ENCODE peak calls at places on chromosomes 11 and 22, in five cellular contexts. J, Q, N, R and O are unnamed samples.

GRCh38 chr11:73100578-73100977 is 41.5 kb downstream of the FCHSD2 start:
- DNase-seq in Q (no peak), N (no peak), J (no peak), R (no peak), O (no peak)

GRCh38 chr11:65773784-65774411 is 6.9 kb downstream of the AP5B1 start:
- DNase-seq in N (no peak), R (no peak), J (no peak), Q (no peak), O (no peak)

GRCh38 chr22:36366291-36366708 is 21.5 kb downstream of the MYH9 start:
- DNase-seq in N (peak; percentile 54), J (no peak), Q (no peak), R (peak; percentile 56), O (no peak)

GRCh38 chr22:32802291-32802826 is 854 bp downstream of the TIMP3 start:
- DNase-seq in Q (no peak), N (no peak), J (no peak), R (no peak), O (no peak)

GRCh38 chr11:19873730-19874129 is 161.1 kb downstream of the NAV2 start:
- DNase-seq in J (no peak), N (no peak), Q (no peak), R (no peak), O (no peak)

GRCh38 chr22:22933100-22933806 is 45.6 kb downstream of the IGLL5 start:
- DNase-seq in Q (no peak), R (no peak), N (no peak), J (no peak), O (no peak)

GRCh38 chr11:1323779-1324178 is 14.3 kb upstream of the TOLLIP start:
- DNase-seq in N (no peak), Q (no peak), J (no peak), R (no peak), O (no peak)

GRCh38 chr11:79092791-79093313 is 348.0 kb downstream of the TENM4 start:
- DNase-seq in J (no peak), N (peak; percentile 26), Q (no peak), R (no peak), O (no peak)

GRCh38 chr11:45654741-45655283 is 10.6 kb downstream of the CHST1 start:
- DNase-seq in Q (no peak), R (no peak), J (no peak), N (no peak), O (no peak)

GRCh38 chr11:32616903-32617302 is 33.3 kb downstream of the EIF3M start:
- DNase-seq in J (no peak), N (no peak), R (no peak), Q (no peak), O (no peak)

GRCh38 chr11:32615422-32615821 is 31.8 kb downstream of the EIF3M start:
- DNase-seq in Q (no peak), N (peak; percentile 17), R (no peak), J (no peak), O (no peak)

GRCh38 chr11:32610926-32611325 is 27.3 kb downstream of the EIF3M start:
- DNase-seq in R (no peak), Q (no peak), N (no peak), J (no peak), O (no peak)

DNA sequence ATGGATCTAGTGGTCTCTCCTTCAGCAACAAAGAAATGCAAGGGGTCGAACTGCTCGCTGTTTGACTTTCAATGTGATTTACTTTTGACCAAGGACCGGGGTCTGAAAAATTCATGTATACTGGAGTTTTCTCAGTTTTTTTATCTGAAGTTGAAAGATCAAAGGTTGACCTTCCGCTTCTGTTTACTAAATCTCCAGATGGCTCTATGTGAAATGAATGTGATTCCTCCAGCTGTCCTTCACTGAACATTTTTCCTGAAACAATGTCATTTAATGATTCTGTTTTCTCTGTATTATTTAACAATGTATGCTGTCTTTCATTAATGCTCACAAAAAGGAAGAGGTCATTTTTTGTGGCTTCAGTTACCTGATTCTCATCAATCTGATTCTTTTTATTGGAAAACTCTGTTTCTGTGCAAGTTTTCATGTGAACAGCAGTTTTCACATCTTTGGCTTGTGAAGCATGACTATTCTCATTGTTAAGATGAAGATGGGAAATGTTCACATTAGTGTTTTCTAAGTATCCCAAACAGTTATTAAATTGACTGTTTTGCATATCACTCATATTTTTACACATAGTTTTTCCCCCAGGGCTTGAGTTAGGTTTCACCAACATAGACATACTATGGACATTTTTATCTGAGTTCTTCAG is 30.0 kb downstream of the EIF3M start:
- DNase-seq in N (no peak), Q (no peak), R (no peak), J (no peak), O (no peak)
- H3K4me3 ChIP-seq in N (no peak overlapping the region), Q (no peak overlapping the region), R (no peak overlapping the region), J (no peak overlapping the region), O (no peak overlapping the region)

GRCh38 chr22:38240734-38241252 is 32.0 kb downstream of the TMEM184B start:
- DNase-seq in N (peak; percentile 94), J (no peak), Q (no peak), R (no peak), O (peak; percentile 81)

GRCh38 chr22:38236786-38237185 is 35.0 kb downstream of the MAFF start:
- DNase-seq in J (no peak), Q (no peak), N (no peak), R (no peak), O (no peak)

GRCh38 chr22:38235240-38235850 is 33.6 kb downstream of the MAFF start:
- DNase-seq in R (no peak), J (no peak), Q (no peak), N (no peak), O (no peak)

GRCh38 chr22:38239101-38239761 is 33.6 kb downstream of the TMEM184B start:
- DNase-seq in J (no peak), R (no peak), Q (no peak), N (peak; percentile 83), O (no peak)

DNA sequence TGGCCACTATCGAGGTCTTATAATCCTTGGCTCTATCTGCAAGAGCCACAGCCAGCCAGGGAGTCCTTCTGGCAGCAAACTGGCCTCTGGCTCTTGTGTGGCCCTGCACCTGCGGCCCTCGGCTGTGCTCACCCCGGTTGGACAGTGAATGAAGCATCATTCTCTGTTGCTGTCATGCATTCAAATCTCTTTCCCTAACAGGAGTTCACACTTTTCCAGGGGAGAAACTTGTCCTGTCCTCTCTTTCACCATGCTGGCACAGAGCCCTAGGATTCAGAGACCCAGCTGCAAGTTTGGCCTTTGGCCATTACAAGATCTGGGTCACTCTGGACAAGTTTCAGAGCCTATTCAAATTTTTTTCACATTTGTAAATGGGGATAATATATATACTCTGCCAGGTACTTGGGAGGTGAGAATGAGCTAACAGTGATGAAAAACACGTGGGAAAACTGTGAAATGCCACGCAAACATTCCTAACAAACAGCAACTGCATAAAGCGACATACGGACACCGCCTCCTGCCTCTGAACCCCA is 34.2 kb downstream of the TMEM184B start:
- DNase-seq in Q (no peak), J (no peak), R (no peak), N (no peak), O (no peak)
- H3K27ac ChIP-seq in Q (peak overlapping the region; percentile 43), J (no peak overlapping the region), R (peak overlapping the region; percentile 47), N (peak overlapping the region; percentile 74), O (peak overlapping the region; percentile 97)

DNA sequence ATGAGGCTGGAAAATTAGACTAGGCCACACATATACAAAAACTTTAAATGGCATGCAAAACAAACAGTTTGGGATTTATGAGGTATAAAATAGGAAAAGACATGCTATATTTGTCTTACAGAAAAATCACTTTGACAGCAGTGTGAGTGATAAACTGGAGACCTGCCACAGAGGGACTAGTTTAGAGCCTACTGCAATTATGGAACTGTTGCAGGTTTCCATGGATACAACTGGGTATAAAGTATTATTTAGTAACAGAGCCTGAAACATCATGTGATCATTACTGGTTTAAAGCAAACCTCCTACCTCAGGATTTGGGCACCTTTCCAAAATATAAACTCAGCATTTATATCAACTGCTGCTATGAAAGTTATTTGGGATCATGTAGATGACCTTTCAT is 1032.5 kb downstream of the DLG2 start:
- DNase-seq in J (no peak), R (no peak), Q (no peak), N (no peak), O (no peak)
- H3K4me3 ChIP-seq in J (no peak overlapping the region), R (no peak overlapping the region), Q (no peak overlapping the region), N (no peak overlapping the region), O (no peak overlapping the region)

GRCh38 chr22:27204817-27205216 is 547.4 kb downstream of the MIAT start:
- DNase-seq in J (no peak), R (no peak), N (no peak), Q (no peak), O (no peak)

GRCh38 chr22:27201741-27202140 is 544.4 kb downstream of the MIAT start:
- DNase-seq in R (no peak), J (no peak), N (no peak), Q (no peak), O (no peak)

GRCh38 chr22:27204280-27204679 is 546.9 kb downstream of the MIAT start:
- DNase-seq in R (no peak), Q (no peak), J (no peak), N (no peak), O (no peak)

GRCh38 chr22:27206001-27206746 is 548.8 kb downstream of the MIAT start:
- DNase-seq in J (no peak), Q (no peak), R (no peak), N (no peak), O (no peak)

DNA sequence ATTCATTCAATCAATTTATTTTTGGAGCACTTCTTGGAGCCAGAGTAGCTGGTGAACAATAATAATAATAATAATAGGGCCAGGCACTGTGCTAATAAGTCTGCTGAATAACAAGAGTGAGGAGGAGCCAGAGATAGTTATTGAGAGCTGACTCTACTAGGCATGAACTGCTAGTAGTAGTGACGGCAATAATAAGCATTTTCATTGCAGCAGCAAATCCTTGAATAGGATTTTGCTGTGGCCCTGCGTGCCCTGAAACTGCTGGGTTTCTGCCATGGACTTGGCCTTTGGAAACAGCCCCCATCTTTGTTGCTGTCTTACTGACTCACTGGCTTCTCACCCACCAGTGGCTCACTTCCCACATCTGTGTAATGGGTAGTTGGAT is 545.9 kb downstream of the MIAT start:
- DNase-seq in Q (no peak), R (no peak), N (no peak), J (no peak), O (no peak)
- H3K27ac ChIP-seq in Q (peak overlapping the region; percentile 39), R (no peak overlapping the region), N (peak overlapping the region; percentile 29), J (no peak overlapping the region), O (no peak overlapping the region)

GRCh38 chr22:35315855-35316745 is 16.4 kb downstream of the TOM1 start:
- DNase-seq in J (no peak), Q (peak; percentile 65), R (peak; percentile 76), N (no peak), O (no peak)

GRCh38 chr22:35317680-35318290 is 18.1 kb downstream of the TOM1 start:
- DNase-seq in J (no peak), R (no peak), Q (no peak), N (no peak), O (no peak)

GRCh38 chr22:35315141-35315854 is 15.6 kb downstream of the TOM1 start:
- DNase-seq in Q (peak; percentile 55), R (peak; percentile 52), N (no peak), J (no peak), O (no peak)

GRCh38 chr22:35319244-35319985 is 19.7 kb downstream of the TOM1 start:
- DNase-seq in R (no peak), N (no peak), J (no peak), Q (no peak), O (no peak)

GRCh38 chr22:35318346-35319215 is 18.9 kb downstream of the TOM1 start:
- DNase-seq in J (no peak), N (no peak), Q (no peak), R (no peak), O (no peak)
- H3K4me3 ChIP-seq in J (no peak overlapping the region), N (no peak overlapping the region), Q (no peak overlapping the region), R (no peak overlapping the region), O (no peak overlapping the region)